ENCODE peak calls at places on chromosomes 12 and 14, in five cellular contexts. C is sigmoid colon, X is thyroid gland, G is right cardiac atrium, V is A549. U is an unnamed sample.

GRCh38 chr12:22797686-22798085 is 172.7 kb downstream of the ETNK1 start:
- DNase-seq in V (no peak), C (no peak), G (no peak), X (no peak), U (no peak)

GRCh38 chr12:752673-753400 is 458 bp downstream of the WNK1 start:
- DNase-seq in C (no peak), X (peak; percentile 68), V (no peak), G (peak; percentile 69), U (no peak)

GRCh38 chr12:26271889-26272492 is 76.6 kb downstream of the SSPN start:
- DNase-seq in X (peak; percentile 83), G (peak; percentile 89), C (peak; percentile 89), V (no peak), U (no peak)

GRCh38 chr12:57604454-57605307 is at the start of gene DTX3:
- DNase-seq in X (peak; percentile 52), V (peak; percentile 57), G (peak; percentile 57), C (peak; percentile 81), U (peak; percentile 52)

GRCh38 chr12:71208053-71208685 is 50.4 kb upstream of the TSPAN8 start:
- DNase-seq in G (no peak), C (no peak), V (no peak), X (no peak), U (no peak)

GRCh38 chr12:46174061-46174662 is 94.7 kb downstream of the SLC38A1 start:
- DNase-seq in C (no peak), G (no peak), X (no peak), V (no peak), U (no peak)

GRCh38 chr12:114636723-114637480 is 47.1 kb downstream of the TBX3 start:
- DNase-seq in G (no peak), C (no peak), V (peak; percentile 58), X (no peak), U (no peak)

GRCh38 chr14:55329999-55330710 is 58.9 kb downstream of the FBXO34 start:
- DNase-seq in C (no peak), V (no peak), G (no peak), X (no peak), U (no peak)

GRCh38 chr14:62168564-62169155 is 406.4 kb downstream of the SNAPC1 start:
- DNase-seq in G (no peak), X (no peak), C (no peak), V (no peak), U (no peak)

GRCh38 chr12:58455146-58455545 is 465.2 kb downstream of the LRIG3 start:
- DNase-seq in V (no peak), G (no peak), X (no peak), C (no peak), U (no peak)

GRCh38 chr12:70919597-70920035 is 922 bp downstream of the PTPRR start:
- DNase-seq in V (no peak), X (no peak), C (no peak), G (no peak), U (no peak)

GRCh38 chr14:85037411-85037810 is 492.5 kb upstream of the FLRT2 start:
- DNase-seq in X (no peak), C (no peak), V (no peak), G (no peak), U (no peak)

GRCh38 chr12:40300490-40300889 is 75.7 kb downstream of the LRRK2 start:
- DNase-seq in X (no peak), C (no peak), G (no peak), V (no peak), U (no peak)

GRCh38 chr12:3491938-3492867 is 1.2 kb downstream of the PRMT8 start:
- DNase-seq in V (peak; percentile 33), C (no peak), G (peak; percentile 62), X (peak; percentile 53), U (no peak)

GRCh38 chr12:96880220-96880619 is 26.8 kb upstream of the NEDD1 start:
- DNase-seq in G (no peak), C (no peak), X (no peak), V (no peak), U (no peak)

GRCh38 chr14:77372304-77372841 is 4.5 kb downstream of the TMED8 start:
- DNase-seq in G (no peak), C (no peak), X (peak; percentile 5), V (no peak), U (no peak)

GRCh38 chr12:2052861-2053674 is at the start of gene CACNA1C:
- DNase-seq in X (peak; percentile 20), C (peak; percentile 86), G (peak; percentile 62), V (no peak), U (no peak)

DNA sequence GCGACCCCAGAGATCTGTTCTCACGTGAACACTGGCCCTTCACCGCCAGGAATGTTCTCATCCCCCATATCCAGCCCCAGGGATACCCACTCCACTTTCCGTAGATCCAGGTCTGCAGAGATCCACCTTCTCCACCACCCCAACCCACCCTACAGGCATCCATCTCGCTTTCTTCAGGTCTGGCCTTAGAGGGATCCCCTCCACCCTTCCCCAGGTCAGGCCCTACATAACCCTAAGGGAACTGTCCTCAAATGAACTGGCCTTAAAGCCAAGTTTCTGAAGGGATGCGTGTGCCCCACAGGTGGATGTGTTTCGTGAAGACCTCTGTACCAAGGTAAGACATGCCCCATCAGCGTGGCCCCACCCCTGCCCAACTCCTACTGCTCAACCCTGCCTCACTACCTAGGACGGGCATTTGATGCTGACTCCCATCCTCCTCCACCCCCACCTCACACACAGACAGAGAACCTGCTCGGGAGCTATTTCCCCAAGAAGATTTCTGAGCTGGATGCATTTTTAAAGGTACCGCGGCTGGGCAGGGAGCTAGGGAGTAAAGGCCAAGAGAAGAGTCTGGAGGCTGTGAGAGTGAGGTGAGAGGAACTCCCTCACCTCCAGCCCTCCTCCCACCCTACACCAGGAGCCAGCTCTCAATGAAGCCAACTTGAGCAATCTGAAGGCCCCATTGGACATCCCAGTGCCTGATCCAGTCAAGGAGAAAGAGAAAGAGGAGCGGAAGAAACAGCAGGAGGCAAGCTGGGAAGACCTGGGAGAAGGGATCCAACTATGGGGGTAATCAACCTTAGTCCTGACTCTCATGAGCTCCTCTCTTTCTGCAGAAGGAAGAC is 912 bp downstream of the PSME1 start:
- DNase-seq in V (no peak), X (no peak), G (no peak), C (no peak), U (no peak)
- H3K27ac ChIP-seq in V (peak overlapping the region; percentile 98), X (peak overlapping the region; percentile 81), G (peak overlapping the region; percentile 65), C (peak overlapping the region; percentile 94), U (peak overlapping the region; percentile 91)

GRCh38 chr12:102063066-102063465 is 1.3 kb upstream of the WASHC3 start:
- DNase-seq in X (no peak), C (no peak), V (no peak), G (no peak), U (no peak)

GRCh38 chr12:102064476-102064875 is 2.7 kb upstream of the WASHC3 start:
- DNase-seq in V (no peak), X (no peak), G (no peak), C (no peak), U (no peak)

GRCh38 chr12:102069707-102070106 is 7.9 kb upstream of the WASHC3 start:
- DNase-seq in X (no peak), C (no peak), V (no peak), G (no peak), U (no peak)

GRCh38 chr12:102062419-102062806 is 622 bp upstream of the WASHC3 start:
- DNase-seq in V (no peak), X (no peak), C (no peak), G (no peak), U (no peak)

GRCh38 chr12:102067574-102068258 is 5.9 kb upstream of the WASHC3 start:
- DNase-seq in G (no peak), V (no peak), C (no peak), X (no peak), U (no peak)
- H3K27ac ChIP-seq in G (no peak overlapping the region), V (no peak overlapping the region), C (no peak overlapping the region), X (no peak overlapping the region), U (no peak overlapping the region)

GRCh38 chr14:31204593-31205534 is 2.7 kb downstream of the HECTD1 start:
- DNase-seq in V (no peak), X (no peak), C (no peak), G (no peak), U (no peak)

GRCh38 chr14:31203414-31203742 is 4.2 kb downstream of the HECTD1 start:
- DNase-seq in C (no peak), V (no peak), X (no peak), G (no peak), U (no peak)

GRCh38 chr14:31197671-31198070 is 9.9 kb downstream of the HECTD1 start:
- DNase-seq in X (no peak), G (no peak), V (no peak), C (no peak), U (no peak)

GRCh38 chr14:31196839-31197477 is 10.6 kb downstream of the HECTD1 start:
- DNase-seq in X (no peak), V (no peak), C (no peak), G (no peak), U (no peak)

GRCh38 chr14:31201111-31201510 is 6.5 kb downstream of the HECTD1 start:
- DNase-seq in G (no peak), C (no peak), X (no peak), V (no peak), U (no peak)
- H3K27ac ChIP-seq in G (no peak overlapping the region), C (no peak overlapping the region), X (no peak overlapping the region), V (no peak overlapping the region), U (no peak overlapping the region)

DNA sequence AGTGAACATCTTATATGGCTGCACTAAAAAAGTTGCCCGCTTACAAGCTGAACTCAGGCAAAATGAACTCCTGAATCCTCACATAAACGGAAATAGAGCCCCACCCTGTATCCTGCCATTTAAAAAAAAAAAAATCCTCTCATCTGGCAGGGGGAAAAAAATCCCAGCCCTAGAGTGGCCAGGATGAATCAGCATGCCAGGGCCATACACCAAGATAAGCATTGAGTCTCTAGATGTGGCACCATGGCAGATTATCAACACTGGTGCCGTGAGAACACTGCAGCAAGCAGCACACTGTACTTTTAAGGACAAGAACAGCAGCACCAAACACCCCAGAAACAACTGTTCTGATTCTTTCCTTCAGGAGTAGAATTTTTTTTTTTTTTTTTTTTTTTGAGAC is 65.5 kb downstream of the RASSF3 start:
- DNase-seq in X (no peak), V (peak; percentile 35), G (peak; percentile 52), C (peak; percentile 83), U (no peak)
- H3K27ac ChIP-seq in X (no peak overlapping the region), V (peak overlapping the region; percentile 86), G (peak overlapping the region; percentile 93), C (peak overlapping the region; percentile 79), U (no peak overlapping the region)

GRCh38 chr12:43914391-43914790 is 78.5 kb downstream of the TMEM117 start:
- DNase-seq in X (no peak), C (no peak), G (no peak), V (no peak), U (no peak)

GRCh38 chr12:43921666-43922337 is 85.9 kb downstream of the TMEM117 start:
- DNase-seq in C (no peak), G (no peak), V (no peak), X (no peak), U (no peak)

GRCh38 chr12:43914923-43915468 is 79.1 kb downstream of the TMEM117 start:
- DNase-seq in X (peak; percentile 67), G (no peak), C (no peak), V (no peak), U (no peak)

GRCh38 chr12:43912851-43913250 is 77.0 kb downstream of the TMEM117 start:
- DNase-seq in X (no peak), C (no peak), V (no peak), G (no peak), U (no peak)

DNA sequence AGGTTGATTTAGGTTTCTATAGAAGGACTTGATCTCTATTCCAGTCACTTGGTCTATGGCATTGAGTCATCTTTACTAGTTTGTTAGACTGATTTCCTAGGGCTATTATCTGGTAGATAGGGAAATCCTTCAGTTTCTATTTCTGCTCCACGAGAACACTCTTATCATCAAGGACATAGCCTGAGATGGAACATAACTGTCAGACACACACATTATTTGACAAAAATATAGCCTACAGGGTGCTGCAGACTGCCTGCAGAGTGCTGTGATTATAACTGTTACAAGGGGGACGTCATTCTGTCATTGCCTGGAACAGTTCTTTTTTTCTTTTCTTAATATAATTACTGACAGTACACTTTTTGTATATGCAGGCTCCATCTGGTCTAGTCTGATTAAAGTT is 82.0 kb downstream of the TMEM117 start:
- DNase-seq in C (no peak), V (no peak), X (no peak), G (no peak), U (no peak)
- H3K27ac ChIP-seq in C (no peak overlapping the region), V (no peak overlapping the region), X (no peak overlapping the region), G (peak overlapping the region; percentile 68), U (no peak overlapping the region)

U was measured in caudate nucleus.